ENCODE peak calls at places on chromosomes 2 and 18, in five cellular contexts. G, D, B, V and X are unnamed samples.

GRCh38 chr18:13558132-13558531 is 168.2 kb downstream of the FAM210A start:
- DNase-seq in G (no peak), D (peak; percentile 34), B (peak; percentile 64), V (peak; percentile 52), X (peak; percentile 52)

GRCh38 chr2:12502759-12503158 is 214.0 kb upstream of the TRIB2 start:
- DNase-seq in G (no peak), D (no peak), B (no peak), V (no peak), X (no peak)

GRCh38 chr2:165474621-165475269 is 5.2 kb downstream of the CSRNP3 start:
- DNase-seq in G (no peak), D (no peak), B (no peak), V (no peak), X (no peak)

GRCh38 chr2:155714983-155715382 is 617.5 kb downstream of the NR4A2 start:
- DNase-seq in G (no peak), D (no peak), B (no peak), V (no peak), X (no peak)

GRCh38 chr2:117726747-117727146 is 87.7 kb upstream of the DDX18 start:
- DNase-seq in G (no peak), D (no peak), B (no peak), V (no peak), X (no peak)

GRCh38 chr2:45681675-45682074 is 30.2 kb downstream of the PRKCE start:
- DNase-seq in G (no peak), D (no peak), B (no peak), V (peak; percentile 13), X (no peak)

GRCh38 chr2:11676640-11677039 is 6.6 kb upstream of the NTSR2 start:
- DNase-seq in G (no peak), D (no peak), B (no peak), V (no peak), X (no peak)

GRCh38 chr2:33123216-33123615 is 176.5 kb downstream of the LTBP1 start:
- DNase-seq in G (no peak), D (no peak), B (no peak), V (no peak), X (no peak)

GRCh38 chr2:239891692-239892091 is 133.4 kb downstream of the NDUFA10 start:
- DNase-seq in G (no peak), D (no peak), B (no peak), V (no peak), X (no peak)

GRCh38 chr2:162074579-162074922 is 536 bp upstream of the DPP4 start:
- DNase-seq in G (no peak), D (no peak), B (no peak), V (no peak), X (no peak)

GRCh38 chr2:174919886-174920595 is 85.1 kb downstream of the CHN1 start:
- DNase-seq in G (no peak), D (no peak), B (no peak), V (no peak), X (no peak)

GRCh38 chr2:125224830-125225229 is 1199.7 kb downstream of the CNTNAP5 start:
- DNase-seq in G (no peak), D (peak; percentile 10), B (no peak), V (no peak), X (peak; percentile 10)

GRCh38 chr18:63379639-63379962 is 12.6 kb upstream of the KDSR start:
- DNase-seq in G (no peak), D (no peak), B (no peak), V (no peak), X (no peak)

GRCh38 chr2:6425037-6425436 is 440.7 kb downstream of the CMPK2 start:
- DNase-seq in G (no peak), D (no peak), B (no peak), V (no peak), X (no peak)

GRCh38 chr2:64708834-64709233 is 55.1 kb upstream of the SERTAD2 start:
- DNase-seq in G (no peak), D (no peak), B (no peak), V (no peak), X (no peak)

GRCh38 chr2:64700133-64700809 is 46.6 kb upstream of the SERTAD2 start:
- DNase-seq in G (peak; percentile 62), D (no peak), B (no peak), V (no peak), X (no peak)

GRCh38 chr2:64704161-64704560 is 50.4 kb upstream of the SERTAD2 start:
- DNase-seq in G (no peak), D (no peak), B (no peak), V (no peak), X (no peak)

GRCh38 chr2:64707276-64707675 is 53.6 kb upstream of the SERTAD2 start:
- DNase-seq in G (no peak), D (no peak), B (no peak), V (no peak), X (no peak)

DNA sequence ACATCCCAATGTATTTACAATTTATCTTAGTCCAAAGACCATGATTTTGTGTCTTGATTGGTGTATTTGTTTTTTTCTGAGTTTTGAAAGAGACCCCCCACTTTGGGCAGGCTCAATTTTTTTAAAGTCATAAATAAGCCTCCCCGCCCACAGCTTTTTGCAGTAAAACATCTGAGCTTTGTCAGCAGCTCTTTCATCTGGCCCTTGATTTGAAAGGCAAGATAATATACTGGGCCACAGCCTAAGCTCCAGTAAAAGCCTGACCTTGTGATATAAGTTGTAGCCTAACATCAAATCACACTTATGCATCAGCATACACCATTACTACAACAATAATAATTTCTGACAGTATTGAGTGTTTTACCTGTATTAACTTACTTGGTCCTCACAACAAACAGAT is 51.3 kb upstream of the SERTAD2 start:
- DNase-seq in G (no peak), D (no peak), B (no peak), V (no peak), X (no peak)
- TF ChIP-seq ATF2 in G (no peak), D (no peak), B (no peak), V (no peak), X (no peak)

GRCh38 chr18:50310080-50310479 is 22.6 kb upstream of the CXXC1 start:
- DNase-seq in G (no peak), D (no peak), B (no peak), V (no peak), X (no peak)

GRCh38 chr18:50313031-50313607 is 25.6 kb upstream of the CXXC1 start:
- DNase-seq in G (peak; percentile 73), D (no peak), B (no peak), V (no peak), X (no peak)

GRCh38 chr18:50313873-50314460 is 26.5 kb upstream of the CXXC1 start:
- DNase-seq in G (no peak), D (no peak), B (no peak), V (no peak), X (no peak)

GRCh38 chr18:50311573-50312106 is 24.1 kb upstream of the CXXC1 start:
- DNase-seq in G (no peak), D (no peak), B (no peak), V (no peak), X (no peak)

DNA sequence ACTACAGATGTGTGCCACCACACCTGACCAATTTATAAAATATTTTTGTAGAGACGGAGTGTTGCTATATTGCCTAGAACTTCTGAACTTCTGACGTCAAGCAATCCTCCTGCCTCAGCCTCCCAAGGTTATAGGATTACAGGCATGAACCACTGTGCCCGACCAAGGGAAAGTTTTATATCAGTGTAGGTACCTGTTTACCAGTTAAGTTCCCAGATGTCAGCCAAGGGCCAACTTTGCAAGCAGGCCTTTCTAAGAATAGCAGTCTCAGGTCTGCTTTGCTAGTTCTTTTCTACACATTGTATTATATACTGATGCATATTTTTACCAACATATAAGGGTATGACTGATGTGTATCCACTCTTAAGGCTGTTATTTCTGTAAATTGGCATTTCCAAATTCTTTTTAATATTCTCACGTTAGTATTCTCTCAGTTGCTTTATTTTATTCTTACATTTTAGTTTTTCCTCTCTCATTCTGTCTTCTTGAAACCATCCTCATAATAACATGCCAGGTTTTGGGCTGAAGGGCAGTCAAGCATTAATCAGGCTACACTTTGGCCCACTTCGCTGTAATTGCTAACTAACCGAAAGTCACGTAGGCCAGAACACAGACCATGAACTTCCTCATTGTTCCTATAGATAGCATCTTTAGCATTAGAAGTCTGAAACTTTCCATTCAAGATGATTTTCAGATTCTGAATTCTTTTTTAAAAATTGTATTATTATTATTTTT is 25.0 kb upstream of the CXXC1 start:
- DNase-seq in G (peak; percentile 97), D (no peak), B (no peak), V (no peak), X (no peak)
- TF ChIP-seq ATF2 in G (peak; percentile 40), D (no peak), B (no peak), V (no peak), X (no peak)

DNA sequence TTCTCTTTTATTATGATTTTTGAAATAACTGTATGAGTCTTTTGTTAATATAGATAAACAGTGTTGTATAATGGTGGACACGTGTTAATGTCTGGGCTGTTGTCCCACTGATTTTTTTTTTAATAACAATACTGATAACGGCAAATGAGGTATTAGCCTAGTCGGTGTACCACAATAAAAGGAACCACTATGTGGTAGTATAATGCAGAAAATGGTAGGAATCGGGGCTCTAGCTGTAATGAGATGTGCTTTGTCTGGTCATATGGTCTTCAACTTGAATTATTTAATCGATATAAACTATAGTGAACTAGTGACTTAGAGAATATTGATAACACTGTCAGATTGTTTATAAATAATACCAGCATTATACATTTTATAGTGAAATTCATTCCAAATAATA is 517.9 kb upstream of the SPHKAP start:
- DNase-seq in G (no peak), D (no peak), B (no peak), V (no peak), X (no peak)
- TF ChIP-seq ATF2 in G (no peak), D (no peak), B (no peak), V (no peak), X (no peak)

DNA sequence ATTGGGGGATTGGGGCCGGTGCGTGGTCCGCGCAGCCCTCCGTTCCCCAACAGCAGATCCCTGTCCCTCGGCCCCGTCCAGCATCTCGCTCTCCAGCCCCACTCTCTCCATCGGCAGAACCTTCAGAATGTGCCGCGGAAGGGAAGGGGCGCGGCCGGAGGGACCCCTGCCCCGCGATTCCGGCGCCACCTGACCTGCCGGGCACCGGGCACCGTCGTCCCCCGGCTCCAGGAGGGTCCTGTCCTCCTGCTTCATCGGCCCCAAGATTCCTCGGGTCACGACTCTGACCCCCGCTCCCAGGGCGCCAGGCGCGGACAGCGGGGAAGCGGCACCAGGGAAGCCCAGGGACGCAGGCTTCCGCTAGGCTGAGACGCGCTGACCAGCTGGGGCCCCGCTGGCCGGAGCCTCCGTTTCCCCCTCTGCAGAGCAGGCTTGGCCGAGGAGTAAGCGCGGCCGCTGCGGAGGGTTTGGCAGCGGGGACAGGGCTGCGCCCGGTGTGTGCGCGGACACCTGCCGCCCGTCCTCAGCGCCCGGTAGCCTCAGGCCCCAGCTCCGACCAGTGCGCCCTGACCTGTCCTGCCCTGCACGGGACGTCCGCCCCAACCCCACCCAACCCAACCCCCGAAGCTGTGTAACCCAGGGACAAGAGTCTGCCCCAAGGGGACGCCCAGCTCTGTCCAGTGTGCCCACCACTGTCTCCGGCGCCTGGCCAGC is 16.8 kb upstream of the BOK start:
- DNase-seq in G (no peak), D (no peak), B (no peak), V (no peak), X (no peak)
- TF ChIP-seq ATF2 in G (no peak), D (no peak), B (no peak), V (no peak), X (no peak)